ENCODE peak calls at places on chromosomes 7 and 10, in four cellular contexts. F is left lung; C is naive thymus-derived CD4-positive, alpha-beta T cell; A is mammary epithelial cell. K is an unnamed sample. For H3K27me3 and H3K36me3, the result is how much of the 10 kb centered on the place peaks cover.

GRCh38 chr10:43137701-43137970 is 609 bp upstream of the CSGALNACT2 start:
- DNase-seq in F (peak), C (no peak), A (no peak), K (no peak)

GRCh38 chr7:7190142-7190541 is 7.8 kb downstream of the C1GALT1 start:
- DNase-seq in F (no peak), C (no peak), A (no peak), K (no peak)

GRCh38 chr7:129169171-129169643 is 19.2 kb upstream of the SMO start:
- DNase-seq in F (peak), C (peak), A (no peak), K (peak)

GRCh38 chr10:101718681-101719275 is 23.8 kb upstream of the FBXW4 start:
- DNase-seq in F (no peak), C (no peak), A (no peak), K (no peak)

GRCh38 chr7:72152171-72153131 is 259.7 kb downstream of the CALN1 start:
- DNase-seq in F (no peak), C (no peak), A (no peak), K (no peak)

GRCh38 chr10:95688648-95689047 is 5.1 kb downstream of the TCTN3 start:
- DNase-seq in F (no peak), C (no peak), A (no peak), K (no peak)

GRCh38 chr7:127953966-127954365 is 77.3 kb downstream of the LRRC4 start:
- DNase-seq in F (no peak), C (no peak), A (no peak), K (no peak)

GRCh38 chr10:72918352-72918751 is 24.8 kb downstream of the OIT3 start:
- DNase-seq in F (no peak), C (no peak), A (no peak), K (no peak)

GRCh38 chr10:13066527-13066926 is 33.4 kb upstream of the OPTN start:
- DNase-seq in F (no peak), C (no peak), A (no peak), K (no peak)

GRCh38 chr7:311796-312195 is 21.8 kb downstream of the FOXL3 start:
- DNase-seq in F (peak), C (no peak), A (peak), K (no peak)

GRCh38 chr7:32158751-32159360 is 88.6 kb upstream of the PDE1C start:
- DNase-seq in F (no peak), C (no peak), A (no peak), K (no peak)

GRCh38 chr10:61606971-61607907 is 55.5 kb upstream of the CABCOCO1 start:
- DNase-seq in F (no peak), C (no peak), A (no peak), K (no peak)

GRCh38 chr7:117308891-117309290 is 14.0 kb downstream of the WNT2 start:
- DNase-seq in F (no peak), C (no peak), A (no peak), K (no peak)

GRCh38 chr7:4233621-4234497 is 448.2 kb upstream of the FOXK1 start:
- DNase-seq in F (no peak), C (no peak), A (no peak), K (no peak)

GRCh38 chr7:82410461-82410860 is 33.1 kb downstream of the CACNA2D1 start:
- DNase-seq in F (no peak), C (no peak), A (peak), K (no peak)

GRCh38 chr10:131901181-131901829 is 497 bp downstream of the PPP2R2D start:
- DNase-seq in F (peak), C (peak), A (no peak), K (peak)

GRCh38 chr7:141739250-141739649 is 1.1 kb downstream of the SSBP1 start:
- DNase-seq in F (no peak), C (no peak), A (no peak), K (no peak)

GRCh38 chr10:75236178-75236825 is 545 bp upstream of the COMTD1 start:
- DNase-seq in F (no peak), C (no peak), A (no peak), K (no peak)

GRCh38 chr10:5943536-5943935 is 33.8 kb downstream of the IL15RA start:
- DNase-seq in F (no peak), C (no peak), A (no peak), K (no peak)

GRCh38 chr7:105295626-105296352 is 92.9 kb downstream of the SRPK2 start:
- DNase-seq in F (no peak), C (no peak), A (no peak), K (no peak)

GRCh38 chr10:14645239-14645960 is 129.3 kb downstream of the FAM107B start:
- DNase-seq in F (no peak), C (no peak), A (no peak), K (peak)

GRCh38 chr7:157593541-157593940 is 256.7 kb downstream of the DNAJB6 start:
- DNase-seq in F (no peak), C (no peak), A (no peak), K (no peak)

GRCh38 chr7:24883632-24884013 is 96.4 kb downstream of the OSBPL3 start:
- DNase-seq in F (no peak), C (no peak), A (no peak), K (no peak)

GRCh38 chr7:94041529-94041928 is 37.4 kb upstream of the BET1 start:
- DNase-seq in F (no peak), C (no peak), A (peak), K (no peak)

GRCh38 chr7:3063016-3063753 is 19.5 kb upstream of the CARD11 start:
- DNase-seq in F (no peak), C (peak), A (no peak), K (no peak)

GRCh38 chr7:749121-749520 is 22.0 kb upstream of the PRKAR1B start:
- DNase-seq in F (peak), C (no peak), A (no peak), K (no peak)

GRCh38 chr7:13777242-13777641 is 212.2 kb downstream of the ETV1 start:
- DNase-seq in F (no peak), C (no peak), A (no peak), K (no peak)
- H3K4me3 ChIP-seq in F (no peak), C (no peak), A (no peak), K (no peak)

DNA sequence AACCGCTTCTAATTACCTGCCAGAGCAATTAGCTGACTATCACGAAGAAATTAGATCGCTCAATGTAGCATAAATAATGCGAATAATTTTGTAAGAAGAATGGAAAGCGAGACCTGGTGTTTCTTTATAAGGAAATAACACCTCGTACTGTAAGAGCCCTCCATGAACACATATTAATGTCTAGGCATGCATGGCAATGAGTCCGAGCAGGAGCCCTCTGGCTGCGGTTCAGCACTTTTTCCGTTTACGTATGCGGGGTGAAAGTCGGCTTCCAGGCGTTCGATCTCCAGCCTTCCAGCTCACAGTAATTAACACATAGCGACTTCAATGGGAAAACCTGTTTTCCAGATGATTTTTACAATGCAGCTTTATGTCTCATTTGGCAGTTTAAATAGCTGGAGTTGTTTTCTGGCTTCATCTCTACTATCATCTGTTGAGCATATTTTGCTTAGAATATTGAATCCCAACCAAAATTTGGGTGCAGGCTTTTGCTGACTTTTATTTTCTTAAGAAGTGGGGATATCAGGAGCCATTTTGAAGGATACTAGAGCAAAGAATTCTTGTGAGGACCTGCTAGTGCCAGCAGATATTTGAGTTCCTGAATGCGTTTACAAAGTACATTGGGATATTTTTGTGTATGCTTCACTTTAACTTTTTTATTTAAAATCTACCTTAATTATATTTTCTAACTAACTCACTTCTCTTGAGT is 7.2 kb upstream of the SP8 start:
- DNase-seq in F (no peak), C (no peak), A (no peak), K (no peak)
- H3K27me3 ChIP-seq in F (half or more), C (under half), A (under half), K (under half)

DNA sequence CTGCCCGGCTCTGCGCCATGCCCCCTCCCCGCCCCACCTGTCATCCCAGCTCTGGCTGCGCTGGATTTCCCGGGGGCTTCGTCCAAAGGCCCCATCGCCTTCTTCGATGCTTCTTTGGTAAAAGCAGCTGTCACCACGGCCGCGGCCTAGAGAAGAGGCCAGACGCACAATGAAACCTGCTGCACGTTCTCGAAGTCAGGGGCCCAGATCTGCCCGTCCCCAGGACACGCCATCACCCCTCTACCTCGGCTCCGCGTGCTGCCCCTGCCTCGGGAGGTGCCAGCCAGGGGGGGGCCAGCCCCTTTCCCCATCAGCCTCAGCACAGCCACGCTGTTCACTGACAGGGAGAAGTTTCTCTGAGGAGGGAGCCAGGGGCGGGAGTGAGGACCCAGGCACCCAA is 6.8 kb downstream of the GIGYF1 start:
- DNase-seq in F (peak), C (no peak), A (no peak), K (no peak)
- H3K36me3 ChIP-seq in F (half or more), C (under half), A (under half), K (under half)

GRCh38 chr7:150685219-150686029 is at the start of gene GIMAP2:
- DNase-seq in F (no peak), C (peak), A (peak), K (peak)
- H3K4me3 ChIP-seq in F (peak), C (peak), A (no peak), K (peak)

GRCh38 chr10:110273474-110273873 is 31.2 kb downstream of the SMNDC1 start:
- DNase-seq in F (no peak), C (peak), A (peak), K (no peak)
- H3K27me3 ChIP-seq in F (under half), C (under half), A (under half), K (under half)